ENCODE peak calls at places on chromosomes 13 and 19, in ten cellular contexts. W, U, E, N, Q, T, Y, K, G and C are unnamed samples.

GRCh38 chr13:30362869-30363268 is 55.5 kb upstream of the KATNAL1 start:
- DNase-seq in T (no peak), Y (no peak), E (no peak), W (no peak), N (peak), K (peak), Q (no peak), G (no peak), U (no peak), C (no peak)

GRCh38 chr19:31962565-31962996 is 382.8 kb upstream of the ZNF507 start:
- DNase-seq in T (no peak), Y (no peak), Q (no peak), E (no peak), W (no peak), K (no peak), U (no peak), G (no peak), N (no peak), C (no peak)

GRCh38 chr19:45800009-45800553 is 7.4 kb upstream of the DMWD start:
- DNase-seq in G (no peak), Q (no peak), E (no peak), Y (peak), T (no peak), K (peak), N (no peak), W (no peak), U (no peak), C (no peak)

GRCh38 chr19:18057557-18057956 is 29.2 kb downstream of the IL12RB1 start:
- DNase-seq in T (no peak), E (no peak), N (no peak), Q (no peak), Y (no peak), G (no peak), W (no peak), U (no peak), K (peak), C (no peak)

GRCh38 chr13:80339578-80339840 is 1.4 kb downstream of the SPRY2 start:
- DNase-seq in Y (no peak), T (no peak), E (no peak), K (no peak), Q (no peak), N (no peak), G (no peak), W (no peak), U (peak), C (no peak)

GRCh38 chr19:49637865-49638350 is 2.0 kb downstream of the RRAS start:
- DNase-seq in Y (peak), T (no peak), K (peak), E (no peak), U (peak), N (no peak), G (no peak), W (peak), Q (no peak), C (no peak)

GRCh38 chr13:76012091-76012721 is 376.1 kb downstream of the LMO7 start:
- DNase-seq in T (no peak), N (no peak), G (no peak), Q (no peak), E (no peak), W (no peak), Y (no peak), U (peak), K (peak), C (no peak)

GRCh38 chr19:41321600-41322270 is 11.8 kb downstream of the CCDC97 start:
- DNase-seq in G (no peak), E (no peak), N (no peak), Q (no peak), U (peak), W (no peak), Y (peak), T (no peak), K (peak), C (no peak)

GRCh38 chr13:94063096-94063495 is 416.4 kb downstream of the DCT start:
- DNase-seq in E (no peak), W (no peak), N (no peak), G (no peak), U (no peak), Y (no peak), Q (no peak), K (no peak), T (no peak), C (no peak)

GRCh38 chr13:28718186-28718537 is 608 bp downstream of the SLC46A3 start:
- DNase-seq in T (no peak), N (no peak), Y (peak), W (no peak), G (no peak), Q (no peak), K (peak), E (no peak), U (no peak), C (no peak)

GRCh38 chr19:17604372-17605025 is 49.0 kb downstream of the COLGALT1 start:
- DNase-seq in N (no peak), K (no peak), T (no peak), Q (no peak), G (no peak), W (no peak), E (no peak), U (no peak), Y (no peak), C (no peak)

GRCh38 chr19:6616011-6616410 is 25.1 kb upstream of the CD70 start:
- DNase-seq in Q (no peak), Y (no peak), G (no peak), N (no peak), E (no peak), W (no peak), U (no peak), T (no peak), K (peak), C (no peak)

GRCh38 chr13:112969692-112970338 is 801 bp downstream of the MCF2L start:
- DNase-seq in E (no peak), T (no peak), U (peak), W (no peak), N (no peak), Q (no peak), K (no peak), G (no peak), Y (no peak), C (no peak)

GRCh38 chr13:95201814-95202521 is 99.3 kb downstream of the ABCC4 start:
- DNase-seq in K (peak), U (no peak), N (no peak), W (peak), Y (no peak), G (no peak), Q (no peak), T (no peak), E (no peak), C (no peak)

GRCh38 chr13:113078895-113079720 is 26.5 kb upstream of the F7 start:
- DNase-seq in Q (no peak), E (no peak), W (no peak), G (no peak), Y (no peak), T (no peak), U (no peak), K (no peak), N (peak), C (no peak)

GRCh38 chr13:44848956-44849748 is 140.1 kb downstream of the NUFIP1 start:
- DNase-seq in T (no peak), G (no peak), W (peak), U (no peak), Q (no peak), Y (no peak), K (no peak), N (no peak), E (no peak), C (no peak)

GRCh38 chr13:41411536-41411935 is 45.8 kb upstream of the RGCC start:
- DNase-seq in U (peak), Y (peak), T (no peak), G (no peak), N (peak), W (no peak), E (no peak), K (peak), Q (no peak), C (no peak)

GRCh38 chr19:41031926-41032325 is 40.8 kb downstream of the CYP2B6 start:
- DNase-seq in Q (no peak), W (no peak), G (no peak), E (no peak), U (no peak), Y (no peak), T (no peak), N (no peak), K (peak), C (no peak)

GRCh38 chr13:34421849-34422475 is 520.1 kb upstream of the NBEA start:
- DNase-seq in E (no peak), N (no peak), K (no peak), T (no peak), Q (no peak), Y (no peak), W (no peak), U (no peak), G (no peak), C (no peak)

GRCh38 chr19:49150106-49150943 is 4.9 kb downstream of the HRC start:
- DNase-seq in Q (peak), K (peak), N (peak), G (peak), U (peak), T (peak), Y (peak), E (no peak), W (peak), C (no peak)

GRCh38 chr13:80705371-80706163 is 364.6 kb upstream of the SPRY2 start:
- DNase-seq in T (no peak), K (no peak), G (no peak), E (no peak), Y (no peak), N (no peak), W (peak), U (no peak), Q (no peak), C (no peak)

GRCh38 chr13:36151591-36151990 is 20.4 kb upstream of the DCLK1 start:
- DNase-seq in K (no peak), Q (no peak), G (no peak), W (no peak), T (no peak), U (no peak), N (no peak), E (no peak), Y (no peak), C (no peak)

GRCh38 chr19:29120471-29120870 is 92.5 kb downstream of the UQCRFS1 start:
- DNase-seq in W (no peak), E (no peak), N (no peak), T (no peak), Y (no peak), U (no peak), K (no peak), Q (no peak), G (no peak), C (no peak)